ENCODE peak calls at places on chromosomes 13 and 19, in ten cellular contexts. S is fibroblast of mammary gland; J is cardiac muscle cell; M is T-helper 1 cell; E is tibial nerve; C is activated T-cell treated with anti-CD3 and anti-CD28 coated beads, Interleukin-2, amount 50 U/mL, for 1 hour; D is NCI-H446 treated with DMSO at 0.1 percent for 48 hours; L is progenitor cell of endocrine pancreas; W is HS-5; A is dermis microvascular lymphatic vessel endothelial cell. N is an unnamed sample.

GRCh38 chr13:112250788-112251445 is 125.2 kb upstream of the SPACA7 start:
- DNase-seq in L (no peak), D (no peak), J (no peak), S (no peak), A (no peak), C (no peak), M (no peak), W (no peak), E (no peak), N (no peak)

GRCh38 chr13:53873558-53873957 is 844.9 kb downstream of the OLFM4 start:
- DNase-seq in L (no peak), D (no peak), M (no peak), J (no peak), W (no peak), E (no peak), C (no peak), A (no peak), S (no peak), N (no peak)

GRCh38 chr19:17565611-17566010 is 10.2 kb downstream of the COLGALT1 start:
- DNase-seq in D (no peak), E (no peak), L (no peak), C (no peak), W (no peak), M (no peak), J (no peak), S (no peak), A (peak), N (peak)

GRCh38 chr13:42490676-42491075 is 83.3 kb upstream of the TNFSF11 start:
- DNase-seq in L (no peak), J (no peak), C (no peak), M (no peak), D (no peak), A (no peak), E (no peak), S (no peak), W (no peak), N (no peak)

GRCh38 chr13:92379371-92379770 is 847.2 kb upstream of the GPC6 start:
- DNase-seq in L (no peak), C (no peak), E (no peak), W (no peak), D (no peak), J (no peak), A (no peak), S (no peak), M (no peak), N (no peak)

GRCh38 chr19:3503036-3503572 is 2.6 kb upstream of the DOHH start:
- DNase-seq in C (no peak), J (no peak), W (no peak), M (no peak), D (no peak), L (no peak), S (peak), A (no peak), E (no peak), N (no peak)

GRCh38 chr19:19514215-19514633 is 1.1 kb downstream of the TSSK6 start:
- DNase-seq in M (no peak), W (no peak), J (no peak), A (peak), E (no peak), D (no peak), S (peak), L (no peak), C (no peak), N (no peak)

GRCh38 chr19:48196933-48197665 is 26.6 kb downstream of the ZSWIM9 start:
- DNase-seq in L (no peak), W (no peak), C (no peak), S (peak), M (no peak), D (no peak), J (peak), A (peak), E (no peak), N (no peak)

GRCh38 chr13:99892189-99892588 is 79.4 kb downstream of the ZIC5 start:
- DNase-seq in W (no peak), D (no peak), E (no peak), S (no peak), L (no peak), A (no peak), M (no peak), C (no peak), J (no peak), N (no peak)

GRCh38 chr19:18157465-18158063 is 4.6 kb downstream of the PIK3R2 start:
- DNase-seq in W (no peak), M (no peak), C (no peak), J (no peak), D (peak), A (no peak), S (no peak), E (no peak), L (no peak), N (no peak)

GRCh38 chr19:58563034-58563573 is 4.7 kb upstream of the UBE2M start:
- DNase-seq in W (no peak), D (no peak), A (no peak), C (peak), L (no peak), S (no peak), J (no peak), M (no peak), E (no peak), N (no peak)

GRCh38 chr13:75825599-75825998 is 189.5 kb downstream of the LMO7 start:
- DNase-seq in M (no peak), J (no peak), D (no peak), A (no peak), S (no peak), E (no peak), W (no peak), L (no peak), C (no peak), N (no peak)

GRCh38 chr19:58204566-58204965 is 21.7 kb downstream of the ZNF274 start:
- DNase-seq in E (no peak), J (no peak), L (no peak), M (no peak), A (no peak), C (no peak), S (no peak), D (no peak), W (no peak), N (no peak)

GRCh38 chr13:73672492-73672891 is 461.7 kb downstream of the KLF12 start:
- DNase-seq in W (no peak), S (no peak), M (no peak), C (no peak), E (no peak), J (no peak), D (no peak), L (no peak), A (no peak), N (no peak)

GRCh38 chr13:97125810-97126738 is 96.1 kb upstream of the MBNL2 start:
- DNase-seq in J (no peak), A (no peak), W (no peak), D (peak), S (peak), C (no peak), L (no peak), E (no peak), M (no peak), N (no peak)

GRCh38 chr13:33279414-33279813 is 6.1 kb downstream of the STARD13 start:
- DNase-seq in J (no peak), L (no peak), W (no peak), A (no peak), E (no peak), C (no peak), S (no peak), D (peak), M (no peak), N (no peak)

GRCh38 chr13:62747152-62747551 is 1331.5 kb upstream of the PCDH20 start:
- DNase-seq in E (no peak), J (no peak), C (no peak), D (no peak), M (no peak), A (no peak), W (no peak), S (peak), L (no peak), N (no peak)

GRCh38 chr19:14670408-14670807 is 4.2 kb downstream of the ADGRE3 start:
- DNase-seq in E (no peak), M (no peak), L (no peak), W (no peak), D (no peak), C (no peak), A (no peak), J (no peak), S (no peak), N (no peak)

GRCh38 chr19:35733180-35734125 is 8.8 kb downstream of the IGFLR1 start:
- DNase-seq in C (no peak), W (no peak), M (no peak), L (no peak), J (no peak), E (no peak), S (no peak), A (no peak), D (no peak), N (no peak)

GRCh38 chr13:104043184-104043583 is 977.0 kb upstream of the SLC10A2 start:
- DNase-seq in S (no peak), C (no peak), D (no peak), J (no peak), L (no peak), M (no peak), W (no peak), A (no peak), E (no peak), N (peak)

GRCh38 chr19:35425682-35426081 is 22.4 kb upstream of the FFAR2 start:
- DNase-seq in W (no peak), A (no peak), M (no peak), D (no peak), S (no peak), C (no peak), L (no peak), E (no peak), J (no peak), N (no peak)

GRCh38 chr13:95267662-95268369 is 33.4 kb downstream of the ABCC4 start:
- DNase-seq in S (peak), L (no peak), A (peak), J (no peak), M (no peak), C (no peak), D (no peak), E (no peak), W (peak), N (no peak)

GRCh38 chr19:17109962-17110598 is 34.5 kb downstream of the MYO9B start:
- DNase-seq in D (no peak), L (no peak), A (no peak), S (no peak), M (no peak), E (peak), J (no peak), W (no peak), C (no peak), N (no peak)

GRCh38 chr13:48562296-48563066 is 29.6 kb upstream of the RCBTB2 start:
- DNase-seq in S (no peak), W (no peak), M (peak), C (no peak), D (no peak), J (no peak), E (no peak), L (no peak), A (no peak), N (no peak)

GRCh38 chr19:15241259-15241658 is 9.0 kb upstream of the EPHX3 start:
- DNase-seq in J (no peak), A (no peak), D (peak), M (no peak), E (no peak), L (no peak), C (no peak), W (no peak), S (peak), N (no peak)

N was measured in foreskin melanocyte.